ENCODE peak calls at places on chromosome 20, in five cellular contexts. F, M, V, D and J are unnamed samples.

GRCh38 chr20:34922654-34923381 is 32.8 kb downstream of the GSS start:
- DNase-seq in F (no peak), V (no peak), M (no peak), D (peak), J (peak)

GRCh38 chr20:16411361-16411760 is 161.9 kb downstream of the KIF16B start:
- DNase-seq in F (no peak), D (no peak), M (no peak), V (no peak), J (no peak)

GRCh38 chr20:41468994-41469600 is 102.5 kb upstream of the EMILIN3 start:
- DNase-seq in F (no peak), D (no peak), V (no peak), M (no peak), J (no peak)

GRCh38 chr20:61186771-61187170 is 65.3 kb upstream of the CDH4 start:
- DNase-seq in D (no peak), M (no peak), F (no peak), V (no peak), J (no peak)

GRCh38 chr20:1952737-1953530 is 40.9 kb downstream of the PDYN start:
- DNase-seq in V (no peak), M (no peak), F (no peak), D (no peak), J (no peak)

GRCh38 chr20:63572788-63573738 is 976 bp downstream of the HELZ2 start:
- DNase-seq in F (no peak), M (no peak), D (no peak), V (no peak), J (no peak)

GRCh38 chr20:35200255-35200654 is 26.2 kb upstream of the MMP24 start:
- DNase-seq in V (no peak), F (no peak), M (peak), D (no peak), J (peak)

GRCh38 chr20:24303393-24303792 is 166.0 kb upstream of the SYNDIG1 start:
- DNase-seq in M (no peak), D (no peak), F (no peak), V (no peak), J (no peak)

GRCh38 chr20:61760321-61761112 is 305.2 kb downstream of the TAF4 start:
- DNase-seq in F (no peak), D (no peak), M (no peak), V (no peak), J (no peak)

GRCh38 chr20:32902456-32903420 is 44.0 kb downstream of the EFCAB8 start:
- DNase-seq in F (peak), V (peak), M (peak), D (peak), J (peak)

GRCh38 chr20:41364236-41364855 is 2.3 kb downstream of the EMILIN3 start:
- DNase-seq in M (no peak), V (no peak), F (no peak), D (no peak), J (no peak)

GRCh38 chr20:22744341-22745193 is 160.2 kb upstream of the FOXA2 start:
- DNase-seq in D (no peak), M (no peak), V (no peak), F (no peak), J (no peak)

GRCh38 chr20:50089140-50089786 is 23.7 kb downstream of the UBE2V1 start:
- DNase-seq in M (no peak), F (no peak), D (no peak), V (no peak), J (no peak)

GRCh38 chr20:25865715-25866656 is 169.3 kb upstream of the ZNF337 start:
- DNase-seq in F (peak), M (no peak), V (peak), D (no peak), J (peak)

GRCh38 chr20:57928181-57928967 is 218.6 kb upstream of the PMEPA1 start:
- DNase-seq in V (no peak), M (no peak), F (no peak), D (peak), J (peak)

GRCh38 chr20:10388571-10388970 is 45.5 kb downstream of the MKKS start:
- DNase-seq in V (no peak), M (no peak), F (no peak), D (no peak), J (no peak)

GRCh38 chr20:59020938-59021551 is 1.8 kb downstream of the TUBB1 start:
- DNase-seq in F (no peak), M (peak), D (peak), V (peak), J (no peak)